ENCODE peak calls at places on chromosomes 16 and 17, in four cellular contexts. Z is GM04503; I is naive thymus-derived CD8-positive, alpha-beta T cell; B is H9. U is an unnamed sample.

GRCh38 chr16:64345142-64345541 is 776.7 kb downstream of the CDH11 start:
- DNase-seq in B (no peak), Z (no peak), I (no peak), U (no peak)

GRCh38 chr17:44661835-44662234 is 5.6 kb downstream of the MEIOC start:
- DNase-seq in I (no peak), Z (no peak), B (no peak), U (no peak)

GRCh38 chr17:17171991-17172939 is 33.9 kb downstream of the PLD6 start:
- DNase-seq in I (no peak), B (peak; percentile 63), Z (no peak), U (no peak)

GRCh38 chr17:1399366-1399678 is 700 bp downstream of the YWHAE start:
- DNase-seq in I (no peak), Z (no peak), B (no peak), U (no peak)

GRCh38 chr17:30271102-30271501 is 20.6 kb downstream of the BLMH start:
- DNase-seq in B (no peak), I (no peak), Z (no peak), U (no peak)

GRCh38 chr17:42522798-42523278 is 13.2 kb upstream of the NAGLU start:
- DNase-seq in I (no peak), Z (no peak), B (peak; percentile 22), U (no peak)

GRCh38 chr17:1112875-1113274 is 66.9 kb downstream of the ABR start:
- DNase-seq in I (no peak), Z (no peak), B (peak; percentile 66), U (no peak)

GRCh38 chr17:74960739-74961342 is 11.7 kb downstream of the HID1 start:
- DNase-seq in B (peak; percentile 93), Z (no peak), I (peak; percentile 17), U (no peak)